ENCODE peak calls at places on chromosomes 1 and 21, in nine cellular contexts. P, W, A, I, U, N, E, H and X are unnamed samples.

GRCh38 chr1:111857251-111857651 is 101.5 kb downstream of the DDX20 start:
- DNase-seq in P (no peak), W (no peak), A (no peak), I (no peak), U (no peak), N (no peak), E (no peak), H (peak), X (no peak)

GRCh38 chr1:177171536-177172123 is 872 bp downstream of the BRINP2 start:
- DNase-seq in P (no peak), W (no peak), A (no peak), I (no peak), U (no peak), N (no peak), E (peak), H (no peak), X (no peak)

GRCh38 chr1:110425611-110426152 is 18.2 kb upstream of the LAMTOR5 start:
- DNase-seq in P (no peak), W (no peak), A (no peak), I (no peak), U (no peak), N (no peak), E (peak), H (no peak), X (no peak)

GRCh38 chr1:119895102-119895501 is 1.2 kb downstream of the ADAM30 start:
- DNase-seq in P (no peak), W (no peak), A (no peak), I (no peak), U (no peak), N (no peak), E (no peak), H (no peak), X (no peak)

GRCh38 chr1:194295690-194296089 is 1109.3 kb upstream of the B3GALT2 start:
- DNase-seq in P (peak), W (peak), A (no peak), I (no peak), U (no peak), N (no peak), E (peak), H (peak), X (peak)

GRCh38 chr1:150596976-150597375 is 17.6 kb upstream of the MCL1 start:
- DNase-seq in P (no peak), W (no peak), A (no peak), I (no peak), U (no peak), N (no peak), E (no peak), H (no peak), X (no peak)

GRCh38 chr1:47690341-47691244 is 252.7 kb downstream of the FOXD2 start:
- DNase-seq in P (no peak), W (no peak), A (no peak), I (no peak), U (no peak), N (peak), E (no peak), H (no peak), X (no peak)

GRCh38 chr21:46078322-46078981 is 19.5 kb upstream of the COL6A2 start:
- DNase-seq in P (no peak), W (no peak), A (no peak), I (no peak), U (peak), N (peak), E (peak), H (no peak), X (no peak)

GRCh38 chr1:31764307-31765040 is at the start of gene ADGRB2:
- DNase-seq in P (no peak), W (no peak), A (no peak), I (peak), U (no peak), N (no peak), E (peak), H (peak), X (no peak)

GRCh38 chr1:91876751-91877573 is 9.0 kb downstream of the TGFBR3 start:
- DNase-seq in P (no peak), W (no peak), A (no peak), I (no peak), U (no peak), N (no peak), E (peak), H (no peak), X (no peak)